ENCODE peak calls at places on chromosome 14, in five cellular contexts. One of them, this sample, is unnamed.

GRCh38 chr14:69620981-69621380 is 9.6 kb downstream of the SUSD6 start:
- DNase-seq in hippocampal formation: no peak
- DNase-seq in AG08395: no peak
- DNase-seq in Daoy: no peak
- DNase-seq in fibroblast of pulmonary artery: no peak
- DNase-seq in this sample: no peak

GRCh38 chr14:91065266-91065665 is 4.8 kb upstream of the RPS6KA5 start:
- DNase-seq in hippocampal formation: no peak
- DNase-seq in AG08395: no peak
- DNase-seq in Daoy: no peak
- DNase-seq in fibroblast of pulmonary artery: no peak
- DNase-seq in this sample: no peak

GRCh38 chr14:24171422-24172260 is at the start of gene REC8:
- DNase-seq in hippocampal formation: peak; percentile 90
- DNase-seq in AG08395: no peak
- DNase-seq in Daoy: no peak
- DNase-seq in fibroblast of pulmonary artery: peak; percentile 72
- DNase-seq in this sample: peak; percentile 87

GRCh38 chr14:96586921-96587822 is 85.0 kb downstream of the PAPOLA start:
- DNase-seq in hippocampal formation: no peak
- DNase-seq in AG08395: no peak
- DNase-seq in Daoy: no peak
- DNase-seq in fibroblast of pulmonary artery: no peak
- DNase-seq in this sample: no peak

GRCh38 chr14:46490150-46490769 is 161.3 kb downstream of the RPL10L start:
- DNase-seq in hippocampal formation: no peak
- DNase-seq in AG08395: no peak
- DNase-seq in Daoy: no peak
- DNase-seq in fibroblast of pulmonary artery: no peak
- DNase-seq in this sample: no peak

GRCh38 chr14:24115451-24116110 is 832 bp upstream of the NRL start:
- DNase-seq in hippocampal formation: no peak
- DNase-seq in AG08395: no peak
- DNase-seq in Daoy: no peak
- DNase-seq in fibroblast of pulmonary artery: no peak
- DNase-seq in this sample: no peak

GRCh38 chr14:33555710-33556350 is 395.0 kb downstream of the EGLN3 start:
- DNase-seq in hippocampal formation: no peak
- DNase-seq in AG08395: no peak
- DNase-seq in Daoy: peak; percentile 47
- DNase-seq in fibroblast of pulmonary artery: peak; percentile 42
- DNase-seq in this sample: no peak

GRCh38 chr14:90587918-90588317 is 191.1 kb downstream of the CALM1 start:
- DNase-seq in hippocampal formation: no peak
- DNase-seq in AG08395: no peak
- DNase-seq in Daoy: no peak
- DNase-seq in fibroblast of pulmonary artery: no peak
- DNase-seq in this sample: no peak

GRCh38 chr14:74574706-74575105 is 37.3 kb downstream of the LTBP2 start:
- DNase-seq in hippocampal formation: no peak
- DNase-seq in AG08395: no peak
- DNase-seq in Daoy: peak; percentile 41
- DNase-seq in fibroblast of pulmonary artery: no peak
- DNase-seq in this sample: no peak

GRCh38 chr14:105399441-105399775 is 1.1 kb downstream of the TEX22 start:
- DNase-seq in hippocampal formation: no peak
- DNase-seq in AG08395: no peak
- DNase-seq in Daoy: no peak
- DNase-seq in fibroblast of pulmonary artery: no peak
- DNase-seq in this sample: no peak

GRCh38 chr14:74144789-74145188 is 60.0 kb downstream of the LIN52 start:
- DNase-seq in hippocampal formation: no peak
- DNase-seq in AG08395: no peak
- DNase-seq in Daoy: no peak
- DNase-seq in fibroblast of pulmonary artery: no peak
- DNase-seq in this sample: no peak

GRCh38 chr14:93665169-93665568 is 123.1 kb downstream of the PRIMA1 start:
- DNase-seq in hippocampal formation: no peak
- DNase-seq in AG08395: no peak
- DNase-seq in Daoy: no peak
- DNase-seq in fibroblast of pulmonary artery: no peak
- DNase-seq in this sample: no peak

GRCh38 chr14:32709072-32709471 is 229.6 kb upstream of the NPAS3 start:
- DNase-seq in hippocampal formation: peak; percentile 23
- DNase-seq in AG08395: peak; percentile 82
- DNase-seq in Daoy: peak; percentile 74
- DNase-seq in fibroblast of pulmonary artery: peak; percentile 93
- DNase-seq in this sample: no peak

GRCh38 chr14:31122098-31122611 is 85.4 kb downstream of the HECTD1 start:
- DNase-seq in hippocampal formation: no peak
- DNase-seq in AG08395: no peak
- DNase-seq in Daoy: no peak
- DNase-seq in fibroblast of pulmonary artery: peak; percentile 24
- DNase-seq in this sample: no peak

GRCh38 chr14:47435331-47435965 is 240.0 kb downstream of the MDGA2 start:
- DNase-seq in hippocampal formation: no peak
- DNase-seq in AG08395: no peak
- DNase-seq in Daoy: no peak
- DNase-seq in fibroblast of pulmonary artery: no peak
- DNase-seq in this sample: no peak

GRCh38 chr14:52961060-52961639 is 10.3 kb upstream of the FERMT2 start:
- DNase-seq in hippocampal formation: peak; percentile 22
- DNase-seq in AG08395: peak; percentile 64
- DNase-seq in Daoy: peak; percentile 72
- DNase-seq in fibroblast of pulmonary artery: peak; percentile 84
- DNase-seq in this sample: no peak

GRCh38 chr14:76844223-76844622 is 18.0 kb downstream of the LRRC74A start:
- DNase-seq in hippocampal formation: no peak
- DNase-seq in AG08395: no peak
- DNase-seq in Daoy: peak; percentile 76
- DNase-seq in fibroblast of pulmonary artery: peak; percentile 86
- DNase-seq in this sample: no peak

GRCh38 chr14:38791862-38792261 is 311.2 kb downstream of the SEC23A start:
- DNase-seq in hippocampal formation: no peak
- DNase-seq in AG08395: no peak
- DNase-seq in Daoy: no peak
- DNase-seq in fibroblast of pulmonary artery: no peak
- DNase-seq in this sample: no peak

GRCh38 chr14:44803239-44803905 is 158.4 kb downstream of the KLHL28 start:
- DNase-seq in hippocampal formation: no peak
- DNase-seq in AG08395: peak; percentile 67
- DNase-seq in Daoy: peak; percentile 54
- DNase-seq in fibroblast of pulmonary artery: peak; percentile 83
- DNase-seq in this sample: no peak